ENCODE peak calls at places on chromosomes 16 and 17, in ten cellular contexts. R, H, P, S, C, D, E, X, Q and O are unnamed samples.

GRCh38 chr17:76246080-76247066 is 6.1 kb upstream of the RNF157 start:
- DNase-seq in R (peak; percentile 70), H (peak; percentile 60), P (no peak), S (no peak), C (no peak), D (no peak), E (no peak), X (no peak), Q (no peak), O (no peak)

GRCh38 chr16:6193718-6194117 is 1096.1 kb upstream of the EEF2KMT start:
- DNase-seq in R (no peak), H (no peak), P (peak; percentile 62), S (no peak), C (no peak), D (peak; percentile 79), E (no peak), X (peak; percentile 65), Q (no peak), O (no peak)

GRCh38 chr17:2393954-2394749 is 6.7 kb downstream of the MNT start:
- DNase-seq in R (peak; percentile 52), H (peak; percentile 57), P (no peak), S (no peak), C (peak; percentile 66), D (no peak), E (no peak), X (no peak), Q (no peak), O (no peak)

GRCh38 chr17:35448214-35448898 is at the start of gene SLFN13:
- DNase-seq in R (peak; percentile 91), H (peak; percentile 80), P (peak; percentile 49), S (peak; percentile 65), C (peak; percentile 79), D (peak; percentile 77), E (no peak), X (peak; percentile 91), Q (peak; percentile 87), O (peak; percentile 87)

GRCh38 chr16:11793840-11794239 is 3.2 kb downstream of the ZC3H7A start:
- DNase-seq in R (no peak), H (no peak), P (no peak), S (no peak), C (no peak), D (no peak), E (no peak), X (no peak), Q (no peak), O (no peak)

GRCh38 chr17:61414141-61414935 is 14.7 kb downstream of the TBX2 start:
- DNase-seq in R (peak; percentile 37), H (no peak), P (no peak), S (no peak), C (peak; percentile 48), D (no peak), E (no peak), X (no peak), Q (no peak), O (peak; percentile 25)

GRCh38 chr16:68084504-68085258 is 489 bp upstream of the NFATC3 start:
- DNase-seq in R (peak; percentile 91), H (peak; percentile 95), P (peak; percentile 73), S (peak; percentile 68), C (peak; percentile 82), D (peak; percentile 77), E (peak; percentile 86), X (no peak), Q (peak; percentile 82), O (peak; percentile 82)

GRCh38 chr16:68563631-68564366 is 24.7 kb downstream of the ZFP90 start:
- DNase-seq in R (no peak), H (no peak), P (no peak), S (no peak), C (no peak), D (no peak), E (peak; percentile 6), X (no peak), Q (no peak), O (no peak)

GRCh38 chr17:50787106-50787505 is 19.8 kb upstream of the ANKRD40CL start:
- DNase-seq in R (no peak), H (no peak), P (no peak), S (no peak), C (no peak), D (no peak), E (no peak), X (peak; percentile 44), Q (no peak), O (no peak)

GRCh38 chr16:26752166-26752565 is 314.6 kb upstream of the C16orf82 start:
- DNase-seq in R (no peak), H (no peak), P (no peak), S (no peak), C (no peak), D (no peak), E (no peak), X (no peak), Q (no peak), O (no peak)